ENCODE peak calls at places on chromosomes 2 and 18, in four cellular contexts. One of them, this sample, is unnamed.

GRCh38 chr2:66693007-66693965 is 258.4 kb downstream of the MEIS1 start:
- DNase-seq in HepG2: no peak
- DNase-seq in K562: no peak
- DNase-seq in H1: no peak
- DNase-seq in this sample: no peak

GRCh38 chr18:24685232-24685959 is 225.0 kb downstream of the HRH4 start:
- DNase-seq in HepG2: no peak
- DNase-seq in K562: no peak
- DNase-seq in H1: no peak
- DNase-seq in this sample: no peak

GRCh38 chr2:30252723-30253688 is 21.7 kb downstream of the LBH start:
- DNase-seq in HepG2: no peak
- DNase-seq in K562: peak
- DNase-seq in H1: no peak
- DNase-seq in this sample: peak

GRCh38 chr2:128562471-128563347 is 244.0 kb upstream of the HS6ST1 start:
- DNase-seq in HepG2: no peak
- DNase-seq in K562: no peak
- DNase-seq in H1: no peak
- DNase-seq in this sample: no peak

GRCh38 chr2:15169326-15170038 is 391.7 kb downstream of the NBAS start:
- DNase-seq in HepG2: peak
- DNase-seq in K562: no peak
- DNase-seq in H1: no peak
- DNase-seq in this sample: peak

GRCh38 chr2:150097891-150098595 is 389.4 kb downstream of the RND3 start:
- DNase-seq in HepG2: no peak
- DNase-seq in K562: no peak
- DNase-seq in H1: no peak
- DNase-seq in this sample: peak

GRCh38 chr2:53744395-53745065 is 23.1 kb upstream of the CHAC2 start:
- DNase-seq in HepG2: no peak
- DNase-seq in K562: no peak
- DNase-seq in H1: no peak
- DNase-seq in this sample: no peak

GRCh38 chr2:95310651-95311050 is 13.5 kb downstream of the KCNIP3 start:
- DNase-seq in HepG2: no peak
- DNase-seq in K562: no peak
- DNase-seq in H1: no peak
- DNase-seq in this sample: no peak

GRCh38 chr2:36266536-36267121 is 88.9 kb upstream of the CRIM1 start:
- DNase-seq in HepG2: no peak
- DNase-seq in K562: no peak
- DNase-seq in H1: no peak
- DNase-seq in this sample: no peak

GRCh38 chr2:64260817-64261216 is 116.6 kb upstream of the PELI1 start:
- DNase-seq in HepG2: no peak
- DNase-seq in K562: no peak
- DNase-seq in H1: no peak
- DNase-seq in this sample: no peak

GRCh38 chr2:67323209-67323991 is 73.7 kb upstream of the ETAA1 start:
- DNase-seq in HepG2: no peak
- DNase-seq in K562: no peak
- DNase-seq in H1: no peak
- DNase-seq in this sample: no peak

GRCh38 chr2:232338759-232339106 is 39.8 kb upstream of the ALPP start:
- DNase-seq in HepG2: no peak
- DNase-seq in K562: no peak
- DNase-seq in H1: no peak
- DNase-seq in this sample: no peak

GRCh38 chr2:241009601-241010530 is 11.4 kb downstream of the SNED1 start:
- DNase-seq in HepG2: no peak
- DNase-seq in K562: no peak
- DNase-seq in H1: peak
- DNase-seq in this sample: no peak

GRCh38 chr18:57864615-57865121 is 61.6 kb upstream of the ATP8B1 start:
- DNase-seq in HepG2: no peak
- DNase-seq in K562: no peak
- DNase-seq in H1: no peak
- DNase-seq in this sample: no peak

GRCh38 chr2:96870631-96871255 is 863 bp upstream of the SEMA4C start:
- DNase-seq in HepG2: no peak
- DNase-seq in K562: no peak
- DNase-seq in H1: no peak
- DNase-seq in this sample: no peak
- TF ChIP-seq RAD21 in HepG2: no peak
- TF ChIP-seq RAD21 in K562: no peak
- TF ChIP-seq RAD21 in H1: no peak
- TF ChIP-seq RAD21 in this sample: no peak

DNA sequence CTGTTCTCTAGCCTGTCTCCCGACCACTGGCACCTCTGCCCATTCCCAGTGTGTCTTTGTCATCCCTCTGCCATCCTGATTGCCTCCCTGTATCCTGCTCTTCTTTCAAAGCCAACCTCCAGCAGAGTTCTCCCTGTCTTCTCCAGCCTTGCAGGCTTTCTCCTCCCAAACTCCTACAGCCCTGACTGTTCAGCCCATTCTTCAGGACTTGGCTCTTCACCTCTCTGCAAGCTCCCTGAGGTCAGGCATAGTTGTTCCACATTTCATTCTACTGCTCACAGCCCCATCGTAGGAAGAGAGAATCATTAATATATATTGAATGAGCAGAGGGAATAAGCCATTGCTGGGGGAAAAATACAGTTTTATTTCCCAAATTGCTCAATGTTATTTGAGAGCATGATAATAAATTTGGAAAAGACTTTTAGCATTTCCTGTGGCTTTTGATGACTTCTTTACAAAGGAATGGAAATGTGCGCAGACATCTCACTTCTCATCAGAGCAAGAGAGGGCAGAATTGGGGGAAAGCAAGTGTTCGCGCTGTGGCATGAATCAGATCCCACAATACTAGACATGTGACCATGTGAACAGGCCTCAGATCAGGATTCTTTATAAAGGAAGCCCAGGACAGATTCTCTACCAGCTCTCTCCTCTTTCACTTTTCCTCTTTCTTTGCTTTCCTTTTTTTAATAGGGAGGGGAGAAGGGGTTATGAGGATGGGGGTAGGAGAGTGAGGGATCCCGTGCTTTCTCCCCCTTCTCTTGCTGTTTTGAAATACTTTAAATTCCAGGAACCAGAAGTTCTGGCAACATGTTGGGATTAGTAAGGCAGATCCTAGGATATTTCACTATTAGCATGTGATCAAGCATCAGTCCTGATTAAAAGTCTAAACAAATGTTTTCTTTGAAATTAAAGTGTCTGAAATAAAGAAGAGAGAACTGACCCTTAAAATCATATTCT is 37.5 kb downstream of the EPAS1 start:
- DNase-seq in HepG2: no peak
- DNase-seq in K562: no peak
- DNase-seq in H1: no peak
- DNase-seq in this sample: no peak
- TF ChIP-seq PHF8 in HepG2: no peak
- TF ChIP-seq PHF8 in K562: no peak
- TF ChIP-seq PHF8 in H1: no peak
- TF ChIP-seq PHF8 in this sample: no peak

GRCh38 chr2:18373081-18373480 is 187.4 kb downstream of the RDH14 start:
- DNase-seq in HepG2: no peak
- DNase-seq in K562: no peak
- DNase-seq in H1: no peak
- DNase-seq in this sample: no peak

GRCh38 chr2:18369750-18370149 is 190.7 kb downstream of the RDH14 start:
- DNase-seq in HepG2: no peak
- DNase-seq in K562: no peak
- DNase-seq in H1: no peak
- DNase-seq in this sample: no peak

GRCh38 chr2:18365346-18365745 is 195.1 kb downstream of the RDH14 start:
- DNase-seq in HepG2: no peak
- DNase-seq in K562: no peak
- DNase-seq in H1: no peak
- DNase-seq in this sample: no peak

GRCh38 chr2:18363348-18363747 is 197.1 kb downstream of the RDH14 start:
- DNase-seq in HepG2: no peak
- DNase-seq in K562: no peak
- DNase-seq in H1: no peak
- DNase-seq in this sample: no peak

DNA sequence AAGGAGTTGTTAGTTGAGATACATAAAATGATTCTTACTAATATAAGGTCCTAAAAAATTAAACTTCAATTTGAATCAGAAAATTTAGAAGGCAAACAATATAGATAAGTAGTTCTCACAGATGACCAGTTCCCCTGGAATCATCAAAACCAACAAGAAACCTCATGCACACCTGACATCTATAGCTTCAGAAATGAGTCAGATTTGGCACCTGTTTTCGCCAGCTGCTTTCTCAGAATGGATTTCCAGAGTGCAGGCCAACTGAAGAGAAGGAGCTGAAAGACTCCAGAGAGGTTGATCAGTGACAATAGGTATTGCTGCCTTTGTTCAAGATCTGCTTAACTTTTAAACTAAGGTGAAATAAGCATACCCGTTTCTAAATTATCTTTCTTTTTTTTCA is 192.4 kb downstream of the RDH14 start:
- DNase-seq in HepG2: no peak
- DNase-seq in K562: no peak
- DNase-seq in H1: no peak
- DNase-seq in this sample: no peak
- TF ChIP-seq RAD21 in HepG2: no peak
- TF ChIP-seq RAD21 in K562: no peak
- TF ChIP-seq RAD21 in H1: no peak
- TF ChIP-seq RAD21 in this sample: no peak

GRCh38 chr18:80247403-80247916 is at the start of gene PARD6G:
- DNase-seq in HepG2: peak
- DNase-seq in K562: peak
- DNase-seq in H1: peak
- DNase-seq in this sample: peak
- TF ChIP-seq PHF8 in HepG2: no peak
- TF ChIP-seq PHF8 in K562: no peak
- TF ChIP-seq PHF8 in H1: no peak
- TF ChIP-seq PHF8 in this sample: no peak

DNA sequence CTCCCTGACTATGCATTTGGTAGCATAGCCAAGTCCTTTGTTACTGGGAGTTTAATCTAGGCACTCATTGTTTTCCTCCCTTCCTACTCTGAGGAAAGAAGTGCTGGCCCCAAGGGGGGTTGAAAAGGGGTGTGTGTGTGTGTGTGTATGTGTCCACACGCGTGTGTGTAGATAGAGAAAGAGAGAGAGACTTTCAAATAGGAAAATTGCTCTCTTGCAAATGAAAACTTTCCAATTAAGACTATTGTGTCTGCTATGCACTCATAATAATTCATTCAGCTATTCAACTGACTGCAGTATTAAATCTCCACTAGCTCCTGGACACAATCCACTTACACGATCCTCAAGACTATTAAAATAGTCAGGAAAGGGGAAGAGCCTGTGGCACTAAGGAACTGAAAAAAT is 92.9 kb upstream of the CSRNP3 start:
- DNase-seq in HepG2: no peak
- DNase-seq in K562: no peak
- DNase-seq in H1: no peak
- DNase-seq in this sample: no peak
- TF ChIP-seq RAD21 in HepG2: no peak
- TF ChIP-seq RAD21 in K562: no peak
- TF ChIP-seq RAD21 in H1: no peak
- TF ChIP-seq RAD21 in this sample: no peak

This sample was measured in A549.